ENCODE peak calls at places on chromosomes 5 and 9, in six cellular contexts. One of them, this sample, is unnamed.

GRCh38 chr5:139146809-139147742 is 51.1 kb downstream of the SIL1 start:
- DNase-seq in Calu3: no peak
- DNase-seq in brain microvascular endothelial cell: no peak
- DNase-seq in WERI-Rb-1: no peak
- DNase-seq in sigmoid colon: no peak
- DNase-seq in endothelial cell: no peak
- DNase-seq in this sample: peak

GRCh38 chr9:82679488-82679887 is 383.5 kb downstream of the RASEF start:
- DNase-seq in sigmoid colon: no peak
- DNase-seq in endothelial cell: no peak
- DNase-seq in WERI-Rb-1: peak
- DNase-seq in brain microvascular endothelial cell: no peak
- DNase-seq in Calu3: no peak
- DNase-seq in this sample: no peak

GRCh38 chr9:120923620-120924328 is 2.8 kb downstream of the TRAF1 start:
- DNase-seq in endothelial cell: no peak
- DNase-seq in brain microvascular endothelial cell: no peak
- DNase-seq in WERI-Rb-1: no peak
- DNase-seq in Calu3: no peak
- DNase-seq in sigmoid colon: peak
- DNase-seq in this sample: no peak

GRCh38 chr5:54442271-54442670 is 13.2 kb upstream of the HSPB3 start:
- DNase-seq in endothelial cell: no peak
- DNase-seq in WERI-Rb-1: no peak
- DNase-seq in brain microvascular endothelial cell: no peak
- DNase-seq in sigmoid colon: no peak
- DNase-seq in Calu3: no peak
- DNase-seq in this sample: no peak

GRCh38 chr5:179410291-179411160 is 65.3 kb upstream of the ADAMTS2 start:
- DNase-seq in endothelial cell: no peak
- DNase-seq in WERI-Rb-1: no peak
- DNase-seq in Calu3: no peak
- DNase-seq in brain microvascular endothelial cell: no peak
- DNase-seq in sigmoid colon: no peak
- DNase-seq in this sample: no peak

GRCh38 chr5:151012857-151013256 is 7.5 kb upstream of the GPX3 start:
- DNase-seq in Calu3: no peak
- DNase-seq in endothelial cell: no peak
- DNase-seq in sigmoid colon: no peak
- DNase-seq in WERI-Rb-1: no peak
- DNase-seq in brain microvascular endothelial cell: no peak
- DNase-seq in this sample: no peak

GRCh38 chr5:169289520-169289919 is 11.4 kb downstream of the SLIT3 start:
- DNase-seq in endothelial cell: no peak
- DNase-seq in sigmoid colon: no peak
- DNase-seq in Calu3: no peak
- DNase-seq in WERI-Rb-1: no peak
- DNase-seq in brain microvascular endothelial cell: no peak
- DNase-seq in this sample: no peak

GRCh38 chr5:145365464-145365863 is 469.7 kb downstream of the PRELID2 start:
- DNase-seq in brain microvascular endothelial cell: no peak
- DNase-seq in sigmoid colon: no peak
- DNase-seq in endothelial cell: no peak
- DNase-seq in WERI-Rb-1: no peak
- DNase-seq in Calu3: no peak
- DNase-seq in this sample: no peak

GRCh38 chr5:79020861-79021561 is 35.9 kb upstream of the ARSB start:
- DNase-seq in Calu3: peak
- DNase-seq in brain microvascular endothelial cell: peak
- DNase-seq in sigmoid colon: peak
- DNase-seq in WERI-Rb-1: peak
- DNase-seq in endothelial cell: peak
- DNase-seq in this sample: peak

GRCh38 chr5:150154618-150155134 is 969 bp downstream of the PDGFRB start:
- DNase-seq in brain microvascular endothelial cell: no peak
- DNase-seq in Calu3: no peak
- DNase-seq in WERI-Rb-1: no peak
- DNase-seq in sigmoid colon: no peak
- DNase-seq in endothelial cell: no peak
- DNase-seq in this sample: no peak

GRCh38 chr5:68962632-68963484 is 131.0 kb upstream of the SLC30A5 start:
- DNase-seq in brain microvascular endothelial cell: peak
- DNase-seq in WERI-Rb-1: peak
- DNase-seq in endothelial cell: peak
- DNase-seq in Calu3: peak
- DNase-seq in sigmoid colon: peak
- DNase-seq in this sample: no peak

GRCh38 chr5:42591026-42591425 is 165.6 kb upstream of the CCDC152 start:
- DNase-seq in Calu3: no peak
- DNase-seq in brain microvascular endothelial cell: no peak
- DNase-seq in endothelial cell: no peak
- DNase-seq in WERI-Rb-1: no peak
- DNase-seq in sigmoid colon: peak
- DNase-seq in this sample: no peak

GRCh38 chr9:92071634-92072033 is 43.6 kb downstream of the SPTLC1 start:
- DNase-seq in WERI-Rb-1: no peak
- DNase-seq in brain microvascular endothelial cell: no peak
- DNase-seq in Calu3: no peak
- DNase-seq in sigmoid colon: no peak
- DNase-seq in endothelial cell: no peak
- DNase-seq in this sample: no peak

GRCh38 chr5:90571147-90571773 is 12.7 kb downstream of the ADGRV1 start:
- DNase-seq in brain microvascular endothelial cell: no peak
- DNase-seq in WERI-Rb-1: no peak
- DNase-seq in endothelial cell: no peak
- DNase-seq in Calu3: no peak
- DNase-seq in sigmoid colon: no peak
- DNase-seq in this sample: no peak

GRCh38 chr9:110996436-110997224 is 41.6 kb downstream of the LPAR1 start:
- DNase-seq in Calu3: no peak
- DNase-seq in brain microvascular endothelial cell: no peak
- DNase-seq in endothelial cell: no peak
- DNase-seq in WERI-Rb-1: no peak
- DNase-seq in sigmoid colon: peak
- DNase-seq in this sample: no peak

GRCh38 chr9:15501179-15501578 is 9.6 kb downstream of the PSIP1 start:
- DNase-seq in sigmoid colon: no peak
- DNase-seq in WERI-Rb-1: no peak
- DNase-seq in endothelial cell: no peak
- DNase-seq in brain microvascular endothelial cell: no peak
- DNase-seq in Calu3: no peak
- DNase-seq in this sample: peak

GRCh38 chr5:6495433-6496206 is 47.0 kb downstream of the UBE2QL1 start:
- DNase-seq in brain microvascular endothelial cell: no peak
- DNase-seq in endothelial cell: no peak
- DNase-seq in sigmoid colon: no peak
- DNase-seq in WERI-Rb-1: no peak
- DNase-seq in Calu3: no peak
- DNase-seq in this sample: peak

GRCh38 chr9:34254141-34254913 is 74.7 kb downstream of the KIF24 start:
- DNase-seq in sigmoid colon: peak
- DNase-seq in Calu3: peak
- DNase-seq in endothelial cell: no peak
- DNase-seq in WERI-Rb-1: no peak
- DNase-seq in brain microvascular endothelial cell: peak
- DNase-seq in this sample: no peak

GRCh38 chr5:138778234-138778633 is 25.0 kb downstream of the CTNNA1 start:
- DNase-seq in brain microvascular endothelial cell: no peak
- DNase-seq in endothelial cell: no peak
- DNase-seq in Calu3: no peak
- DNase-seq in sigmoid colon: no peak
- DNase-seq in WERI-Rb-1: no peak
- DNase-seq in this sample: no peak

GRCh38 chr5:1105350-1106265 is 6.3 kb downstream of the SLC12A7 start:
- DNase-seq in Calu3: peak
- DNase-seq in endothelial cell: no peak
- DNase-seq in sigmoid colon: no peak
- DNase-seq in brain microvascular endothelial cell: no peak
- DNase-seq in WERI-Rb-1: no peak
- DNase-seq in this sample: no peak
- TF ChIP-seq CTCF in Calu3: no peak
- TF ChIP-seq CTCF in endothelial cell: no peak
- TF ChIP-seq CTCF in sigmoid colon: no peak
- TF ChIP-seq CTCF in brain microvascular endothelial cell: no peak
- TF ChIP-seq CTCF in WERI-Rb-1: no peak
- TF ChIP-seq CTCF in this sample: no peak

GRCh38 chr5:143275871-143276363 is 127.6 kb downstream of the NR3C1 start:
- DNase-seq in WERI-Rb-1: no peak
- DNase-seq in endothelial cell: no peak
- DNase-seq in sigmoid colon: no peak
- DNase-seq in Calu3: no peak
- DNase-seq in brain microvascular endothelial cell: no peak
- DNase-seq in this sample: no peak

GRCh38 chr5:143274952-143275351 is 128.5 kb downstream of the NR3C1 start:
- DNase-seq in Calu3: no peak
- DNase-seq in sigmoid colon: no peak
- DNase-seq in brain microvascular endothelial cell: no peak
- DNase-seq in WERI-Rb-1: no peak
- DNase-seq in endothelial cell: no peak
- DNase-seq in this sample: no peak

GRCh38 chr5:143268388-143268787 is 135.1 kb downstream of the NR3C1 start:
- DNase-seq in brain microvascular endothelial cell: no peak
- DNase-seq in WERI-Rb-1: no peak
- DNase-seq in sigmoid colon: no peak
- DNase-seq in endothelial cell: no peak
- DNase-seq in Calu3: no peak
- DNase-seq in this sample: no peak

GRCh38 chr5:143267186-143267585 is 136.3 kb downstream of the NR3C1 start:
- DNase-seq in brain microvascular endothelial cell: no peak
- DNase-seq in endothelial cell: no peak
- DNase-seq in WERI-Rb-1: no peak
- DNase-seq in sigmoid colon: no peak
- DNase-seq in Calu3: no peak
- DNase-seq in this sample: no peak

DNA sequence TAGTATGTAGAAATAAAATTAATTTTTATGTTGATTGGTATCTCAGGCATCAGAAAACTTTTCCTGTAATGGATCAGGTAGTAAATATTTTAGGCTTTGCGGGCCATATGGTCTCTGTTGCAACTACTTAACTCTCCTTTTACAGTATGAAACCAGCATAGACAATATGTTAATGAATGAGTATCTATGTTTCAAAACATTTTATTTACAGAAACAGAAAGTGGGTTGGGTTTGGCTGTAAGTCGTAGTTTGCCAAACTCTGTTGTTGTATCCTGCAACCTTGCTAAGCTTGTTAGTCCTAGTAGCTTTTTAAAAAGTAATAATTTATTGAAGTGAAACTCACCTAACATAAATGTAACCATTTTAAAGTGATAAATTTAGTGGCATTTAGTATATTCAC is 132.1 kb downstream of the NR3C1 start:
- DNase-seq in WERI-Rb-1: no peak
- DNase-seq in Calu3: no peak
- DNase-seq in sigmoid colon: no peak
- DNase-seq in endothelial cell: no peak
- DNase-seq in brain microvascular endothelial cell: no peak
- DNase-seq in this sample: no peak
- TF ChIP-seq CTCF in WERI-Rb-1: no peak
- TF ChIP-seq CTCF in Calu3: no peak
- TF ChIP-seq CTCF in sigmoid colon: no peak
- TF ChIP-seq CTCF in endothelial cell: no peak
- TF ChIP-seq CTCF in brain microvascular endothelial cell: no peak
- TF ChIP-seq CTCF in this sample: no peak

GRCh38 chr9:70578720-70579119 is 164.3 kb upstream of the KLF9 start:
- DNase-seq in sigmoid colon: no peak
- DNase-seq in brain microvascular endothelial cell: no peak
- DNase-seq in endothelial cell: no peak
- DNase-seq in Calu3: no peak
- DNase-seq in WERI-Rb-1: no peak
- DNase-seq in this sample: no peak
- TF ChIP-seq CTCF in sigmoid colon: no peak
- TF ChIP-seq CTCF in brain microvascular endothelial cell: peak
- TF ChIP-seq CTCF in endothelial cell: no peak
- TF ChIP-seq CTCF in Calu3: no peak
- TF ChIP-seq CTCF in WERI-Rb-1: no peak
- TF ChIP-seq CTCF in this sample: no peak

DNA sequence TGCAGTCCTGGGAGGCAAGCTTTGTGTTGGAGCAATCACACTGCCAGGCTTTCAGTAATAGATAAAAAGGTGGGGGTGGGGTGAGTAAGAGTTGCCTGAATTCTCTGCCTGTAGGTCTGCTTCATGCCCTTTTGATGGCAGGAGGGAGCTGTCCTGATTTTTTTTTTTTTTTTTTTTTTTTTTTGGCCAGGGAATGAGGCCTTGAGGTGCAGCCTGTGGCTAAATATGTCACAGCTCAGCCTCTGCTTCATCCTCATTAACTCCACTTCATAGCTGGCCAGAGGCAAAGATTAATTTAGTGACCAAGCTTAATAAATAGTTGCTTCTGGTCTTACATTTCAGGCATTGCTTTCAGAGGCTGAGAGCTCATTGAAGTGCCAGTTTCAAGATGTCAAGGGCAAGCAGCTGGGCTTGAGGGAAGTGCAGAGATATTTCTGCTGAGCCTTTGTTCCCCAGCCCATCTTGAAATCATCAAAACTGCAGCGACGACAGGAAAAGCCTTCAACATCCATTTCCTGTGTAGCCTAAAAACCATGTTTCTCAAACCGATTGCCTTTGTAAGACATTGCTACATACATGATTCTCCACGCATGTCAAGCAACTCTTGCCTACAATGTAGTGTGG is 134.7 kb downstream of the MACIR start:
- DNase-seq in brain microvascular endothelial cell: no peak
- DNase-seq in WERI-Rb-1: no peak
- DNase-seq in Calu3: no peak
- DNase-seq in endothelial cell: no peak
- DNase-seq in sigmoid colon: peak
- DNase-seq in this sample: no peak
- TF ChIP-seq CTCF in brain microvascular endothelial cell: peak
- TF ChIP-seq CTCF in WERI-Rb-1: no peak
- TF ChIP-seq CTCF in Calu3: no peak
- TF ChIP-seq CTCF in endothelial cell: no peak
- TF ChIP-seq CTCF in sigmoid colon: no peak
- TF ChIP-seq CTCF in this sample: peak

GRCh38 chr5:92909545-92909962 is 671.5 kb downstream of the NR2F1-AS1 start:
- DNase-seq in Calu3: peak
- DNase-seq in endothelial cell: peak
- DNase-seq in sigmoid colon: no peak
- DNase-seq in WERI-Rb-1: peak
- DNase-seq in brain microvascular endothelial cell: peak
- DNase-seq in this sample: no peak
- TF ChIP-seq CTCF in Calu3: peak
- TF ChIP-seq CTCF in endothelial cell: peak
- TF ChIP-seq CTCF in sigmoid colon: no peak
- TF ChIP-seq CTCF in WERI-Rb-1: peak
- TF ChIP-seq CTCF in brain microvascular endothelial cell: peak
- TF ChIP-seq CTCF in this sample: peak

GRCh38 chr5:31531888-31532710 is at the start of the genes C5orf22 and DROSHA:
- DNase-seq in endothelial cell: peak
- DNase-seq in brain microvascular endothelial cell: peak
- DNase-seq in sigmoid colon: peak
- DNase-seq in Calu3: peak
- DNase-seq in WERI-Rb-1: peak
- DNase-seq in this sample: peak
- TF ChIP-seq CTCF in endothelial cell: no peak
- TF ChIP-seq CTCF in brain microvascular endothelial cell: no peak
- TF ChIP-seq CTCF in sigmoid colon: no peak
- TF ChIP-seq CTCF in Calu3: no peak
- TF ChIP-seq CTCF in WERI-Rb-1: peak
- TF ChIP-seq CTCF in this sample: peak